ENCODE peak calls at places on chromosomes 2 and 18, in seven cellular contexts. C, D, O, Q, X, J and A are unnamed samples.
A peak's percentile ranks its signal among the peaks of the same experiment; 100 is the strongest.

GRCh38 chr2:232203166-232203891 is 175.2 kb upstream of the ALPP start:
- DNase-seq in C (no peak), D (no peak), O (no peak), Q (no peak), X (no peak), J (no peak), A (no peak)

GRCh38 chr18:61847164-61847791 is 45.5 kb downstream of the RNF152 start:
- DNase-seq in C (no peak), D (no peak), O (no peak), Q (no peak), X (no peak), J (no peak), A (no peak)

GRCh38 chr18:79868168-79868784 is 70.5 kb downstream of the KCNG2 start:
- DNase-seq in C (peak; percentile 81), D (peak; percentile 73), O (no peak), Q (no peak), X (no peak), J (no peak), A (no peak)

GRCh38 chr18:41391616-41392610 is 563.1 kb upstream of the PIK3C3 start:
- DNase-seq in C (no peak), D (no peak), O (peak; percentile 16), Q (peak; percentile 48), X (no peak), J (no peak), A (no peak)

GRCh38 chr18:42614619-42615293 is 500.7 kb downstream of the RIT2 start:
- DNase-seq in C (no peak), D (no peak), O (no peak), Q (no peak), X (no peak), J (no peak), A (no peak)

GRCh38 chr2:228417526-228417925 is 236.0 kb upstream of the SPHKAP start:
- DNase-seq in C (no peak), D (no peak), O (no peak), Q (no peak), X (no peak), J (no peak), A (no peak)

GRCh38 chr18:78801011-78801410 is 178.6 kb upstream of the SALL3 start:
- DNase-seq in C (no peak), D (peak; percentile 54), O (no peak), Q (no peak), X (peak; percentile 51), J (no peak), A (no peak)

GRCh38 chr2:69046221-69046662 is 33.3 kb downstream of the ANTXR1 start:
- DNase-seq in C (no peak), D (no peak), O (no peak), Q (peak; percentile 88), X (no peak), J (no peak), A (no peak)

GRCh38 chr18:22609642-22610041 is 191.9 kb upstream of the CTAGE1 start:
- DNase-seq in C (no peak), D (no peak), O (peak; percentile 47), Q (peak; percentile 67), X (no peak), J (no peak), A (peak; percentile 59)

GRCh38 chr2:96907405-96908041 is 37.6 kb upstream of the SEMA4C start:
- DNase-seq in C (peak; percentile 95), D (no peak), O (peak; percentile 63), Q (no peak), X (peak; percentile 97), J (no peak), A (peak; percentile 87)

GRCh38 chr18:58443671-58444070 is 185.2 kb downstream of the ALPK2 start:
- DNase-seq in C (no peak), D (no peak), O (no peak), Q (no peak), X (peak; percentile 7), J (no peak), A (no peak)

DNA sequence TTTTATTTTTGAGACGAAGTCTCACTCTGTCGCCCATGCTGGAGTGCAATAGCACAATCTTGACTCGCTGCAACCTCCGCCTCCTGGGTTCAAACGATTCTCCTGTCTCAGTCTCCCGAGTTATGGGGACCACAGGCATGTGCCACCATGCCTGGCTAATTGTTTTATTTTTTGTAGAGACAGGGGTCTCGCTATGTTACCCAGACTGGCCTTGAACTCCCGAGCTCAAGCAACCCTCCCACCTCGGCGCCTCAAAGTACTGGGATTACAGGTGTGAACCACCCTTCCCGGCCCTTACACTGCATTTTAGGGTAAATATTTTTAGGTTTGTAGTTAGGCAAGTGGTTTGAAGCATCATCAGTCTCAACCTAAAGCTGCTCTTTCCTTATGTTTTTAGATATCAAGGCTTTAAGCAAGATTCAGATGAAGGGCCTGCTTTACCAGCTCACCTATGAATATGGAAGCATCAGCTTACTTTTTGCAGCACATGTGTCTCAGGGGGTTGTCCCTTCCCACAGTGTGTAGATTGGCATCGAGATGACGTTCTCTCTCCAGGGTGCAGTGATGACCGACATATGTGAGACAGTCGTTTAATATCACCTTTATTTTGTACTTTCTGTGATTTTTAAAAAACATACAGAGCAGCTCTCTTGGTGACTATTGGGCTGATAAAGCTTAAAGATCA is 47.2 kb downstream of the ATIC start:
- DNase-seq in C (no peak), D (no peak), O (no peak), Q (no peak), X (no peak), J (no peak), A (no peak)
- TF ChIP-seq POLR2A in C (no peak), D (no peak), O (no peak), Q (no peak), X (no peak), J (no peak), A (no peak)

GRCh38 chr18:50749945-50750344 is 69.9 kb downstream of the MRO start:
- DNase-seq in C (peak; percentile 48), D (no peak), O (no peak), Q (no peak), X (no peak), J (no peak), A (no peak)
- TF ChIP-seq CTCF in C (no peak), D (no peak), O (no peak), Q (no peak), X (no peak), J (no peak), A (no peak)

DNA sequence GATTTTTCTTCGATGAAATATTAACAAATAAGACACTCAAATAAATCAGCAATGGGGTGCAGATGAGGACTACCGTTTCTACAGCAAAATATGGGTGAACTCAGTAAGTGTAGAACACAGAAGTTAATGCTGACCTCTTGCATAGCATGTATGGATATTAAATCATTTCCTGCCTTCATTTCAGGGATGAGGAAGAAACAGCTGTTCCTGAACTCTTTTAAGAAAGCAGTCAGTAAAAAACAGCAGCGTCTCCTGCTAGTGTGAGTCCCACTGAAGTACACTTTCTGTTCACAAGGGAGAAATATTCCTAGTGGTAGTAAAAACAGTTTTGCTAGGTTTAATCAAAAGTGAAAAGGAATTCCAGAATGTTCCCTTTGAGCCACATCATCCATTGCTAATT is 379.0 kb downstream of the ZEB2 start:
- DNase-seq in C (no peak), D (no peak), O (no peak), Q (no peak), X (no peak), J (no peak), A (no peak)
- TF ChIP-seq POLR2A in C (no peak), D (no peak), O (no peak), Q (no peak), X (no peak), J (no peak), A (no peak)

GRCh38 chr2:120958623-120959366 is 223.1 kb downstream of the GLI2 start:
- DNase-seq in C (no peak), D (no peak), O (no peak), Q (no peak), X (no peak), J (no peak), A (no peak)
- TF ChIP-seq CTCF in C (no peak), D (no peak), O (no peak), Q (peak; percentile 6), X (no peak), J (peak; percentile 48), A (no peak)

GRCh38 chr2:73736855-73737779 is at the start of gene TPRKB:
- DNase-seq in C (peak; percentile 99), D (peak; percentile 96), O (peak; percentile 96), Q (peak; percentile 99), X (peak; percentile 98), J (peak; percentile 96), A (peak; percentile 96)
- TF ChIP-seq POLR2A in C (no peak), D (no peak), O (peak; percentile 73), Q (peak; percentile 40), X (peak; percentile 35), J (no peak), A (no peak)